ENCODE peak calls at places on chromosomes 2 and 18, in ten cellular contexts. S, G, Y, A, L, Z, D, K, X and E are unnamed samples.
A peak's percentile ranks its signal among the peaks of the same experiment; 100 is the strongest.

GRCh38 chr18:27797484-27797883 is 379.4 kb downstream of the CDH2 start:
- DNase-seq in S (no peak), G (no peak), Y (no peak), A (no peak), L (no peak), Z (no peak), D (no peak), K (peak; percentile 5), X (no peak), E (no peak)

GRCh38 chr2:42310007-42310511 is 51.0 kb downstream of the COX7A2L start:
- DNase-seq in S (no peak), G (no peak), Y (no peak), A (no peak), L (no peak), Z (no peak), D (no peak), K (no peak), X (no peak), E (no peak)

GRCh38 chr2:42877532-42877931 is 85.1 kb upstream of the HAAO start:
- DNase-seq in S (no peak), G (no peak), Y (no peak), A (no peak), L (peak; percentile 34), Z (no peak), D (peak; percentile 9), K (peak; percentile 28), X (no peak), E (no peak)

GRCh38 chr18:59593291-59593717 is 103.9 kb downstream of the CCBE1 start:
- DNase-seq in S (peak; percentile 41), G (no peak), Y (no peak), A (no peak), L (peak; percentile 43), Z (no peak), D (no peak), K (peak; percentile 3), X (no peak), E (no peak)

GRCh38 chr2:177673602-177674595 is 281.3 kb downstream of the AGPS start:
- DNase-seq in S (no peak), G (no peak), Y (no peak), A (no peak), L (peak; percentile 9), Z (no peak), D (no peak), K (no peak), X (no peak), E (no peak)

GRCh38 chr2:127225186-127225960 is 5.3 kb upstream of the CYP27C1 start:
- DNase-seq in S (peak; percentile 87), G (no peak), Y (no peak), A (no peak), L (peak; percentile 79), Z (no peak), D (no peak), K (peak; percentile 58), X (no peak), E (no peak)

GRCh38 chr2:134790487-134790886 is 47.9 kb upstream of the ACMSD start:
- DNase-seq in S (no peak), G (no peak), Y (no peak), A (no peak), L (no peak), Z (no peak), D (no peak), K (no peak), X (no peak), E (no peak)

GRCh38 chr2:218832520-218832919 is 917 bp upstream of the PRKAG3 start:
- DNase-seq in S (no peak), G (peak; percentile 59), Y (no peak), A (no peak), L (no peak), Z (no peak), D (no peak), K (no peak), X (no peak), E (no peak)

GRCh38 chr2:222532315-222532714 is 108.0 kb downstream of the SGPP2 start:
- DNase-seq in S (no peak), G (no peak), Y (peak; percentile 72), A (no peak), L (no peak), Z (no peak), D (no peak), K (no peak), X (no peak), E (no peak)

GRCh38 chr18:3773303-3773702 is 323.3 kb downstream of the TGIF1 start:
- DNase-seq in S (no peak), G (no peak), Y (no peak), A (no peak), L (peak; percentile 5), Z (no peak), D (no peak), K (peak; percentile 2), X (no peak), E (no peak)

GRCh38 chr18:3775996-3776395 is 326.0 kb downstream of the TGIF1 start:
- DNase-seq in S (no peak), G (no peak), Y (no peak), A (no peak), L (no peak), Z (no peak), D (no peak), K (no peak), X (no peak), E (no peak)

GRCh38 chr18:3771121-3771971 is 321.4 kb downstream of the TGIF1 start:
- DNase-seq in S (peak; percentile 82), G (peak; percentile 86), Y (peak; percentile 87), A (peak; percentile 86), L (peak; percentile 95), Z (peak; percentile 85), D (peak; percentile 81), K (peak; percentile 93), X (peak; percentile 35), E (peak; percentile 97)
- H3K4me3 ChIP-seq in S (peak overlapping the region; percentile 51), G (peak overlapping the region; percentile 58), Y (peak overlapping the region; percentile 31), A (peak overlapping the region; percentile 6), L (peak overlapping the region; percentile 46), Z (peak overlapping the region; percentile 33), D (peak overlapping the region; percentile 14), K (peak overlapping the region; percentile 49), X (peak overlapping the region; percentile 13), E (peak overlapping the region; percentile 40)

DNA sequence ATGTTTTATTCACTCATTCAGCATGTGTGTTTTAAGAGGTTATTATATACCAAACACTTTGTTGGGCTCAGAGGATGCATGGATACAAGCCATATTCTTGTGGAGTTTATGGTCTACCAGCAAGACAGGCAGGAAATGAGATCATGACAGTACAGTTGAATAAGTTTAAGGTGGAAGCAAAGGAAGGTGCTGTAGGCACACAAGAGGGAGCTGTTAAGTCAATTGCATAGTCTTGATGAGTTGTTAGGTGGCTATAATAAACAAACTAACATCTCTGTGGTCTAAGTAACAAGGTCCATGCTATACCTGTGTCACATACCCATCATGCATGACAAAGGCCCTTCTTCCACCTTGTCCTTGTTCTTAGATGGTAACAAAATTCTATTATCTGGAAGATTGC is 538.3 kb downstream of the CNTNAP5 start:
- DNase-seq in S (no peak), G (no peak), Y (no peak), A (no peak), L (no peak), Z (no peak), D (no peak), K (no peak), X (no peak), E (no peak)
- H3K4me3 ChIP-seq in S (no peak overlapping the region), G (no peak overlapping the region), Y (no peak overlapping the region), A (no peak overlapping the region), L (no peak overlapping the region), Z (no peak overlapping the region), D (no peak overlapping the region), K (no peak overlapping the region), X (no peak overlapping the region), E (no peak overlapping the region)

GRCh38 chr2:11866358-11867335 is 120.2 kb downstream of the LPIN1 start:
- DNase-seq in S (no peak), G (no peak), Y (no peak), A (no peak), L (no peak), Z (no peak), D (no peak), K (no peak), X (no peak), E (no peak)
- H3K4me3 ChIP-seq in S (no peak overlapping the region), G (no peak overlapping the region), Y (no peak overlapping the region), A (no peak overlapping the region), L (no peak overlapping the region), Z (no peak overlapping the region), D (no peak overlapping the region), K (no peak overlapping the region), X (no peak overlapping the region), E (no peak overlapping the region)

DNA sequence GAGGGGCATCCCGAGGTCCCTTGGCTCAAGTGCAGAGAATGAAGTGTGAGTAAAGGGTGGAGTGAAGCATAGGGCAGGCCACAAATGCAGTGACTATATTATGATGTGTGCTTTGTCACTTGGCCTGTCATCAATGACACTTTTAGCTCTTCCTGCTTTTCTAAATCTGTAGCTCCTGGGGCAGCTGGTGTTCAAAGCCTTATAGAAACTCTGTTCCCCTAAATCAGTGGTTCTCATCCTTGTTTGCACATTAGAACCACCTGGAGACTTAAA is 135.6 kb upstream of the LGALSL start:
- DNase-seq in S (no peak), G (no peak), Y (no peak), A (no peak), L (no peak), Z (no peak), D (no peak), K (no peak), X (no peak), E (peak; percentile 55)
- H3K4me3 ChIP-seq in S (no peak overlapping the region), G (no peak overlapping the region), Y (no peak overlapping the region), A (no peak overlapping the region), L (no peak overlapping the region), Z (no peak overlapping the region), D (no peak overlapping the region), K (no peak overlapping the region), X (no peak overlapping the region), E (no peak overlapping the region)

DNA sequence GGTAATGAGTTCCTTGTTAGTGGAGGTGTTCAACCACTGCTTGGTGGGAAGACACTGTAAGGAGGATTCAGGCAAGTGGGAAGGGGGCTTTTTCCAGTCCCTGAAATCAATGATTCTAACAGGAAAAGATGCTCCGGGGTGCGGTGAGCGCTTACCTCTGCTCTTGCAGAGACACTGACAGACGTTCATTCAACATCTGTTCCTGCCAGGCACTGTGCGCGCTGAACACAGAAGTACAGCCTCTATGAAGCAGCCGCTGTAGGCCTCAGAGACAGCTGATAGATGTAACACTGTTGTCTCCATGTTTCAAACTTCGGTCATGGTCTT is 738 bp upstream of the CLIP4 start:
- DNase-seq in S (no peak), G (no peak), Y (no peak), A (no peak), L (peak; percentile 51), Z (no peak), D (no peak), K (no peak), X (no peak), E (no peak)
- H3K4me3 ChIP-seq in S (peak overlapping the region; percentile 83), G (peak overlapping the region; percentile 82), Y (peak overlapping the region; percentile 60), A (peak overlapping the region; percentile 53), L (peak overlapping the region; percentile 73), Z (peak overlapping the region; percentile 65), D (peak overlapping the region; percentile 69), K (peak overlapping the region; percentile 72), X (no peak overlapping the region), E (peak overlapping the region; percentile 85)